ENCODE peak calls at places on chromosomes 16 and 17, in eight cellular contexts. A is stimulated activated CD8-positive, alpha-beta memory T cell treated with anti-CD3 and anti-CD28 coated beads, Interleukin-15, amount 100 ng/mL, for 24 hours; C is smooth muscle cell of the brain vasculature; M is NCI-H1105; Z is GM23248; R is EL; W is iPS DF 19.7; B is HCEC 1CT. H is an unnamed sample.

GRCh38 chr16:85249830-85250455 is 137.7 kb upstream of the CIBAR2 start:
- DNase-seq in W (no peak), R (no peak), M (no peak), B (no peak), Z (no peak), C (no peak), A (no peak), H (no peak)

GRCh38 chr16:72853575-72853974 is 194.4 kb downstream of the ZFHX3 start:
- DNase-seq in M (no peak), B (no peak), A (no peak), W (no peak), R (no peak), C (no peak), Z (no peak), H (no peak)

GRCh38 chr17:66353937-66354401 is 51.6 kb downstream of the PRKCA start:
- DNase-seq in W (no peak), B (peak), Z (peak), A (no peak), C (peak), M (no peak), R (peak), H (no peak)

GRCh38 chr17:34542700-34543336 is 36.6 kb upstream of the TMEM132E start:
- DNase-seq in W (no peak), B (no peak), C (no peak), R (peak), M (peak), A (peak), Z (peak), H (peak)

GRCh38 chr16:67489401-67490083 is 6.2 kb upstream of the AGRP start:
- DNase-seq in B (peak), M (no peak), Z (no peak), C (no peak), R (no peak), W (no peak), A (no peak), H (no peak)

GRCh38 chr17:59643159-59643857 is 23.6 kb downstream of the CLTC start:
- DNase-seq in Z (peak), M (no peak), R (no peak), A (no peak), W (no peak), B (peak), C (no peak), H (no peak)

GRCh38 chr17:58630883-58631522 is 60.8 kb downstream of the TEX14 start:
- DNase-seq in M (peak), A (no peak), B (no peak), R (peak), W (peak), C (no peak), Z (peak), H (no peak)

GRCh38 chr17:29140631-29141483 is 39.3 kb downstream of the MYO18A start:
- DNase-seq in W (no peak), B (no peak), A (no peak), R (no peak), Z (no peak), C (no peak), M (no peak), H (no peak)

GRCh38 chr16:22300427-22301071 is 3.3 kb downstream of the POLR3E start:
- DNase-seq in W (no peak), A (no peak), Z (peak), M (no peak), C (peak), B (peak), R (peak), H (no peak)

GRCh38 chr16:89655062-89655643 is 2.4 kb downstream of the CHMP1A start:
- DNase-seq in B (no peak), Z (no peak), R (no peak), W (no peak), M (no peak), A (no peak), C (no peak), H (no peak)

GRCh38 chr17:27878776-27879562 is 14.2 kb downstream of the LYRM9 start:
- DNase-seq in A (no peak), C (no peak), M (no peak), Z (no peak), R (no peak), W (no peak), B (no peak), H (no peak)

GRCh38 chr17:19911033-19911432 is 43.3 kb upstream of the ULK2 start:
- DNase-seq in R (no peak), Z (no peak), C (no peak), M (no peak), A (no peak), B (no peak), W (no peak), H (no peak)

GRCh38 chr17:21286066-21286770 is 1.7 kb downstream of the MAP2K3 start:
- DNase-seq in W (no peak), A (no peak), R (peak), B (peak), M (peak), C (peak), Z (peak), H (peak)

GRCh38 chr16:86063696-86064405 is 164.9 kb downstream of the IRF8 start:
- DNase-seq in Z (no peak), R (no peak), A (no peak), M (no peak), B (no peak), W (no peak), C (no peak), H (no peak)

GRCh38 chr17:888998-889401 is 90.6 kb downstream of the NXN start:
- DNase-seq in C (no peak), Z (no peak), A (no peak), R (no peak), M (no peak), B (no peak), W (no peak), H (no peak)

GRCh38 chr16:28161626-28162025 is 50.1 kb downstream of the XPO6 start:
- DNase-seq in W (no peak), R (no peak), A (no peak), M (no peak), B (no peak), Z (peak), C (no peak), H (no peak)

GRCh38 chr17:6661464-6661848 is 9.9 kb downstream of the C17orf100 start:
- DNase-seq in Z (no peak), A (no peak), M (no peak), C (no peak), W (no peak), R (no peak), B (no peak), H (no peak)

GRCh38 chr16:48430890-48431289 is 45.7 kb upstream of the SIAH1 start:
- DNase-seq in M (no peak), A (no peak), W (no peak), R (no peak), Z (no peak), B (no peak), C (no peak), H (no peak)

GRCh38 chr16:72715267-72715666 is 332.7 kb downstream of the ZFHX3 start:
- DNase-seq in M (no peak), W (no peak), C (no peak), Z (peak), A (no peak), R (peak), B (peak), H (no peak)

GRCh38 chr16:84617631-84618427 is at the start of gene COTL1:
- DNase-seq in C (peak), R (peak), W (peak), Z (peak), A (peak), B (peak), M (peak), H (peak)

GRCh38 chr17:79907855-79908254 is 68.6 kb upstream of the CBX4 start:
- DNase-seq in C (no peak), W (no peak), M (no peak), A (no peak), R (peak), Z (peak), B (peak), H (peak)

GRCh38 chr16:86080131-86080875 is 181.3 kb downstream of the IRF8 start:
- DNase-seq in Z (no peak), R (no peak), W (no peak), A (no peak), C (no peak), M (no peak), B (no peak), H (no peak)

GRCh38 chr16:88293097-88293496 is 89.7 kb upstream of the ZNF469 start:
- DNase-seq in C (no peak), W (no peak), Z (no peak), R (no peak), M (no peak), B (no peak), A (no peak), H (no peak)

GRCh38 chr16:88999457-89000206 is 22.6 kb upstream of the CBFA2T3 start:
- DNase-seq in Z (peak), C (no peak), A (no peak), R (no peak), M (no peak), B (no peak), W (peak), H (no peak)

H was measured in GM04504.